ENCODE peak calls at places on chromosomes 3 and 15, in eight cellular contexts. L, J, Z, R, K, I, S and X are unnamed samples.

GRCh38 chr3:147132168-147132567 is 274.2 kb downstream of the ZIC4 start:
- DNase-seq in L (no peak), J (no peak), Z (no peak), R (no peak), K (no peak), I (no peak), S (no peak), X (no peak)

GRCh38 chr3:78140866-78141658 is 1101.2 kb downstream of the ROBO2 start:
- DNase-seq in L (no peak), J (no peak), Z (no peak), R (no peak), K (no peak), I (peak; percentile 71), S (no peak), X (peak; percentile 57)

GRCh38 chr3:191961036-191961435 is 500.1 kb downstream of the PYDC2 start:
- DNase-seq in L (no peak), J (no peak), Z (no peak), R (no peak), K (no peak), I (no peak), S (no peak), X (no peak)

GRCh38 chr15:74312445-74313007 is 54.9 kb downstream of the CYP11A1 start:
- DNase-seq in L (peak; percentile 27), J (no peak), Z (no peak), R (no peak), K (no peak), I (no peak), S (peak; percentile 79), X (no peak)

GRCh38 chr3:8900065-8900464 is 63.2 kb downstream of the RAD18 start:
- DNase-seq in L (no peak), J (no peak), Z (no peak), R (no peak), K (no peak), I (no peak), S (no peak), X (no peak)

GRCh38 chr3:19886404-19886803 is 47.6 kb downstream of the EFHB start:
- DNase-seq in L (no peak), J (no peak), Z (no peak), R (no peak), K (no peak), I (no peak), S (no peak), X (no peak)

GRCh38 chr3:35899245-35899644 is 259.9 kb downstream of the ARPP21 start:
- DNase-seq in L (no peak), J (no peak), Z (no peak), R (no peak), K (no peak), I (no peak), S (peak; percentile 3), X (no peak)

GRCh38 chr3:133663569-133664313 is 2.0 kb upstream of the TOPBP1 start:
- DNase-seq in L (peak; percentile 36), J (no peak), Z (peak; percentile 37), R (no peak), K (peak; percentile 60), I (peak; percentile 59), S (peak; percentile 67), X (peak; percentile 8)

GRCh38 chr3:170301404-170301803 is 56.1 kb upstream of the SKIL start:
- DNase-seq in L (no peak), J (no peak), Z (no peak), R (no peak), K (no peak), I (no peak), S (no peak), X (no peak)

GRCh38 chr3:36700537-36701248 is 63.7 kb downstream of the DCLK3 start:
- DNase-seq in L (peak; percentile 41), J (peak; percentile 16), Z (peak; percentile 23), R (no peak), K (peak; percentile 22), I (peak; percentile 84), S (peak; percentile 73), X (no peak)

GRCh38 chr3:169278667-169279066 is 384.8 kb downstream of the MECOM start:
- DNase-seq in L (peak; percentile 47), J (no peak), Z (no peak), R (no peak), K (no peak), I (no peak), S (no peak), X (no peak)

GRCh38 chr3:61876797-61877196 is 315.4 kb downstream of the PTPRG start:
- DNase-seq in L (no peak), J (no peak), Z (no peak), R (no peak), K (no peak), I (no peak), S (no peak), X (no peak)

GRCh38 chr3:119580148-119580760 is 962 bp downstream of the ADPRH start:
- DNase-seq in L (no peak), J (peak; percentile 58), Z (peak; percentile 32), R (no peak), K (peak; percentile 13), I (peak; percentile 14), S (peak; percentile 22), X (no peak)

GRCh38 chr3:47533481-47533880 is 20.0 kb upstream of the ELP6 start:
- DNase-seq in L (no peak), J (no peak), Z (no peak), R (no peak), K (no peak), I (no peak), S (no peak), X (peak; percentile 70)

GRCh38 chr3:33372218-33373081 is 67.8 kb downstream of the UBP1 start:
- DNase-seq in L (peak; percentile 44), J (peak; percentile 34), Z (peak; percentile 45), R (no peak), K (peak; percentile 57), I (peak; percentile 60), S (peak; percentile 55), X (no peak)

GRCh38 chr3:146491303-146491702 is 21.9 kb upstream of the PLSCR2 start:
- DNase-seq in L (no peak), J (no peak), Z (no peak), R (no peak), K (no peak), I (no peak), S (no peak), X (no peak)

GRCh38 chr3:55376753-55377347 is 110.3 kb downstream of the WNT5A start:
- DNase-seq in L (no peak), J (no peak), Z (no peak), R (no peak), K (no peak), I (no peak), S (no peak), X (no peak)

GRCh38 chr3:9590282-9590791 is 36.7 kb upstream of the LHFPL4 start:
- DNase-seq in L (no peak), J (no peak), Z (no peak), R (no peak), K (no peak), I (no peak), S (no peak), X (no peak)

GRCh38 chr3:31157893-31158620 is 263.6 kb upstream of the GADL1 start:
- DNase-seq in L (no peak), J (no peak), Z (no peak), R (no peak), K (no peak), I (no peak), S (no peak), X (no peak)

GRCh38 chr3:4271834-4272233 is 31.3 kb upstream of the SETMAR start:
- DNase-seq in L (no peak), J (no peak), Z (no peak), R (no peak), K (peak; percentile 27), I (peak; percentile 14), S (peak; percentile 20), X (no peak)

GRCh38 chr15:43550527-43551363 is 33.3 kb downstream of the MAP1A start:
- DNase-seq in L (no peak), J (no peak), Z (no peak), R (no peak), K (no peak), I (no peak), S (no peak), X (no peak)

DNA sequence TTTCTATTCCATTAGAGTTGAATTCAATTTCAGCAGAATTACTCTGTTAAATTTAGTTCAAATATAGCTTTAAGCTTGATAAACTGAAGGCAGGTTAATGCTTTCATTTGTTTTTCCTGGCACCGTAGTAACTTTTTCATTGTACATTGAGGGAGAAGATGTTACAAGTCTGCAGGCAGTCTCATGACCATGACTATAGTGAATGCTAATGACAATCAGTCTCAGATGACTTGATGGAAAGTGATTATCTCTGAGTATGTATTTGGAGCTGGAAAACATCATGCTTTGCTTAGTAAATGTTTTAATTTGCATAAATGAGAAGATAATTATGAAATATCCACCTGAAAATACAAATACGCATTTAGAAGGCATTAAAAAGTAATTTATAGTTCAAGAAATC is 16.0 kb upstream of the RNF7 start:
- DNase-seq in L (no peak), J (no peak), Z (no peak), R (no peak), K (no peak), I (no peak), S (no peak), X (no peak)
- H3K27ac ChIP-seq in L (no peak overlapping the region), J (no peak overlapping the region), Z (no peak overlapping the region), R (no peak overlapping the region), K (no peak overlapping the region), I (no peak overlapping the region), S (no peak overlapping the region), X (no peak overlapping the region)

DNA sequence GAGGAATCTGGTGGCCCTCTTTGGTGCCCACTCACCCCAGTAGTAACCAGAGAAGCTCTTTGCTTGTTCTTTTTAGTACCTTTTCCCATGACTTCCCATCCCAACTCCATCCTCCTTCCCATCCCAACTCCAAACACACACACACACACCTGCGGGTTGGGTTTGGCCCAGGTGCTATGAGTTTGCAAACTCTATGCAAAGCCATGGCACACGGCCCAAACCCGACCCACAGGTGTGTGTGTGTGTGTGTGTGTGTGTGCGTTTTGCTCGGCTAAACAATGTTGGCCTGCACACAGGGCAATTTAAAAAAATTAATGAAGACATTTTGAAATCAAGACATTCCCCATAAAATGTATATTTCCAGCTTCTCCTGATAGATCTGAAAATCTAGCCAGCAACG is 103.7 kb upstream of the TLE3 start:
- DNase-seq in L (peak; percentile 39), J (no peak), Z (no peak), R (peak; percentile 62), K (no peak), I (no peak), S (no peak), X (no peak)
- H3K27ac ChIP-seq in L (no peak overlapping the region), J (no peak overlapping the region), Z (no peak overlapping the region), R (no peak overlapping the region), K (no peak overlapping the region), I (no peak overlapping the region), S (peak overlapping the region; percentile 95), X (no peak overlapping the region)

DNA sequence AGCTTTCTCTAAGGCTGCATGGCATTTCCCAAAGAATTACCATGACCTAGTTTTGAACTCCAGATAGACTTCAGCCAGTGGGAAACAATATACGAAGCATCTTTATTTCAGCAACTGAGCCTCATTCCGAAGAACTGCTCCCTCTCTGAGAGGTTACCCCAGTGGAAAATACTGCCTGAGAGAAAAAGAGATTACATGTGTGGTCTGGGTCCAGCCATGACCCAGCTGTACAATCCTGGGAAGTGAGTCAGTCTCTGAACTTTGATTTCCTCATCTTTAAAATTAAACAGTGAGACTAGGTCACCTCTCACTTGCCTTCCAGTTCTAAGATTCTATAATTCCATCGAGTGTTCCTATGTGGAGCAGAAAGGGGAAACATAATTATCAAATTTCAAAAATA is 42.4 kb downstream of the TNIK start:
- DNase-seq in L (no peak), J (peak; percentile 16), Z (no peak), R (no peak), K (no peak), I (peak; percentile 92), S (no peak), X (no peak)
- H3K27ac ChIP-seq in L (no peak overlapping the region), J (peak overlapping the region; percentile 37), Z (no peak overlapping the region), R (no peak overlapping the region), K (no peak overlapping the region), I (peak overlapping the region; percentile 99), S (no peak overlapping the region), X (no peak overlapping the region)

GRCh38 chr3:46354478-46354877 is 567 bp downstream of the CCR2 start:
- DNase-seq in L (no peak), J (no peak), Z (no peak), R (no peak), K (no peak), I (no peak), S (no peak), X (no peak)
- H3K27ac ChIP-seq in L (no peak overlapping the region), J (no peak overlapping the region), Z (no peak overlapping the region), R (no peak overlapping the region), K (no peak overlapping the region), I (no peak overlapping the region), S (no peak overlapping the region), X (no peak overlapping the region)